ENCODE peak calls at places on chromosomes 1 and 21, in ten cellular contexts. E is body of pancreas; Y is fibroblast of the aortic adventitia; K is colonic mucosa; X is RWPE1; B is activated CD4-positive, alpha-beta T cell treated with anti-CD3 and anti-CD28 coated beads, Interleukin-2, amount 50 U/mL, for 4 hours; S is T-helper 9 cell; F is A549; R is mesenchymal stem cell; U is naive thymus-derived CD4-positive, alpha-beta T cell. W is an unnamed sample.

GRCh38 chr1:111707906-111708305 is 31.3 kb downstream of the INKA2 start:
- DNase-seq in E (no peak), Y (no peak), K (no peak), X (no peak), B (no peak), S (no peak), F (no peak), R (peak; percentile 95), U (no peak), W (no peak)

GRCh38 chr21:20882462-20883415 is 115.5 kb upstream of the NCAM2 start:
- DNase-seq in E (peak; percentile 54), Y (peak; percentile 22), K (peak; percentile 28), X (peak; percentile 37), B (no peak), S (no peak), F (peak; percentile 3), R (peak; percentile 31), U (no peak), W (peak; percentile 0)

GRCh38 chr1:100921110-100921706 is 25.3 kb downstream of the SLC30A7 start:
- DNase-seq in E (no peak), Y (peak; percentile 76), K (no peak), X (peak; percentile 30), B (no peak), S (no peak), F (peak; percentile 45), R (peak; percentile 70), U (peak; percentile 47), W (no peak)

GRCh38 chr1:22773981-22774471 is 63.4 kb downstream of the EPHB2 start:
- DNase-seq in E (no peak), Y (peak; percentile 93), K (peak; percentile 64), X (no peak), B (no peak), S (no peak), F (no peak), R (no peak), U (no peak), W (no peak)

GRCh38 chr1:230431517-230431916 is 5.4 kb upstream of the PGBD5 start:
- DNase-seq in E (no peak), Y (no peak), K (no peak), X (no peak), B (no peak), S (no peak), F (no peak), R (no peak), U (no peak), W (no peak)

GRCh38 chr21:45640888-45641479 is 2.5 kb upstream of the PCBP3 start:
- DNase-seq in E (no peak), Y (peak; percentile 38), K (peak; percentile 62), X (peak; percentile 33), B (peak; percentile 29), S (no peak), F (peak; percentile 30), R (peak; percentile 90), U (no peak), W (no peak)

GRCh38 chr1:2962946-2963345 is 58.3 kb upstream of the ACTRT2 start:
- DNase-seq in E (no peak), Y (no peak), K (no peak), X (no peak), B (no peak), S (no peak), F (no peak), R (no peak), U (no peak), W (no peak)

GRCh38 chr1:230441630-230442029 is 15.5 kb upstream of the PGBD5 start:
- DNase-seq in E (no peak), Y (no peak), K (no peak), X (no peak), B (no peak), S (no peak), F (no peak), R (no peak), U (no peak), W (no peak)

GRCh38 chr1:215888159-215888558 is 321.1 kb downstream of the KCTD3 start:
- DNase-seq in E (no peak), Y (no peak), K (no peak), X (no peak), B (no peak), S (no peak), F (peak; percentile 8), R (no peak), U (no peak), W (no peak)

GRCh38 chr1:210857724-210858123 is 276.2 kb downstream of the KCNH1 start:
- DNase-seq in E (no peak), Y (no peak), K (no peak), X (no peak), B (no peak), S (no peak), F (no peak), R (no peak), U (no peak), W (no peak)

GRCh38 chr21:46092811-46093667 is 4.9 kb upstream of the COL6A2 start:
- DNase-seq in E (no peak), Y (no peak), K (no peak), X (no peak), B (no peak), S (no peak), F (no peak), R (no peak), U (no peak), W (no peak)

GRCh38 chr1:37474697-37475379 is 458 bp downstream of the ZC3H12A start:
- DNase-seq in E (peak; percentile 50), Y (peak; percentile 34), K (no peak), X (no peak), B (no peak), S (no peak), F (no peak), R (peak; percentile 60), U (no peak), W (no peak)

GRCh38 chr1:228783415-228784045 is 48.3 kb downstream of the RHOU start:
- DNase-seq in E (no peak), Y (no peak), K (no peak), X (no peak), B (no peak), S (no peak), F (no peak), R (peak; percentile 9), U (no peak), W (no peak)

GRCh38 chr1:98077691-98078090 is 156.9 kb upstream of the DPYD start:
- DNase-seq in E (no peak), Y (no peak), K (no peak), X (no peak), B (no peak), S (no peak), F (no peak), R (no peak), U (no peak), W (no peak)

GRCh38 chr1:61093525-61094137 is 11.3 kb downstream of the NFIA start:
- DNase-seq in E (no peak), Y (peak; percentile 64), K (no peak), X (no peak), B (no peak), S (no peak), F (no peak), R (no peak), U (no peak), W (no peak)

GRCh38 chr1:81144240-81144639 is 656.5 kb upstream of the ADGRL2 start:
- DNase-seq in E (no peak), Y (peak; percentile 20), K (no peak), X (no peak), B (no peak), S (no peak), F (no peak), R (no peak), U (no peak), W (no peak)

GRCh38 chr21:35672313-35672712 is 388.0 kb downstream of the SETD4 start:
- DNase-seq in E (no peak), Y (no peak), K (no peak), X (no peak), B (no peak), S (no peak), F (no peak), R (no peak), U (no peak), W (no peak)

GRCh38 chr1:234486858-234487830 is 8.2 kb upstream of the TARBP1 start:
- DNase-seq in E (no peak), Y (peak; percentile 94), K (peak; percentile 54), X (peak; percentile 59), B (no peak), S (no peak), F (peak; percentile 69), R (peak; percentile 77), U (peak; percentile 40), W (peak; percentile 72)

GRCh38 chr1:205477759-205478247 is 22.0 kb upstream of the BLACAT1 start:
- DNase-seq in E (peak; percentile 78), Y (peak; percentile 60), K (peak; percentile 74), X (peak; percentile 94), B (no peak), S (no peak), F (peak; percentile 84), R (no peak), U (no peak), W (no peak)

W was measured in CD4-positive, CD25-positive, alpha-beta regulatory T cell.